ENCODE peak calls at places on chromosomes 6 and 20, in nine cellular contexts. N is cardiac muscle cell, T is cardiac fibroblast, D is IMR-90, I is GM06990, C is thoracic aorta, A is pancreas, U is nephron progenitor cell, L is HFFc6. E is an unnamed sample.

GRCh38 chr6:16911088-16911487 is 149.8 kb upstream of the ATXN1 start:
- DNase-seq in N (no peak), T (no peak), D (no peak), I (no peak), C (no peak), A (no peak), U (no peak), L (no peak), E (no peak)

GRCh38 chr6:44305200-44305725 is 7.9 kb downstream of the AARS2 start:
- DNase-seq in N (no peak), T (no peak), D (no peak), I (no peak), C (no peak), A (no peak), U (no peak), L (no peak), E (no peak)

GRCh38 chr6:52503853-52504777 is 72.7 kb downstream of the TRAM2 start:
- DNase-seq in N (peak; percentile 71), T (peak; percentile 91), D (peak; percentile 72), I (no peak), C (peak; percentile 75), A (peak; percentile 94), U (no peak), L (peak; percentile 64), E (no peak)

GRCh38 chr6:95777338-95777737 is 200.0 kb downstream of the MANEA start:
- DNase-seq in N (no peak), T (no peak), D (no peak), I (no peak), C (no peak), A (no peak), U (no peak), L (no peak), E (no peak)

GRCh38 chr20:45685896-45686295 is 15.9 kb upstream of the WFDC11 start:
- DNase-seq in N (peak; percentile 1), T (no peak), D (no peak), I (no peak), C (no peak), A (no peak), U (peak; percentile 16), L (no peak), E (no peak)

GRCh38 chr6:33994198-33995045 is 151.5 kb downstream of the GRM4 start:
- DNase-seq in N (no peak), T (no peak), D (no peak), I (no peak), C (no peak), A (no peak), U (no peak), L (no peak), E (no peak)

GRCh38 chr6:154731296-154732218 is 1.7 kb upstream of the SCAF8 start:
- DNase-seq in N (no peak), T (no peak), D (no peak), I (no peak), C (no peak), A (no peak), U (no peak), L (no peak), E (no peak)

GRCh38 chr6:24122139-24122538 is 3.9 kb upstream of the NRSN1 start:
- DNase-seq in N (no peak), T (no peak), D (no peak), I (no peak), C (no peak), A (no peak), U (no peak), L (no peak), E (no peak)

GRCh38 chr6:12436683-12437082 is 146.5 kb downstream of the EDN1 start:
- DNase-seq in N (no peak), T (no peak), D (no peak), I (no peak), C (no peak), A (no peak), U (no peak), L (no peak), E (no peak)

GRCh38 chr6:144053601-144054000 is 41.8 kb downstream of the SF3B5 start:
- DNase-seq in N (no peak), T (no peak), D (no peak), I (no peak), C (no peak), A (no peak), U (no peak), L (no peak), E (no peak)

GRCh38 chr6:89481695-89482094 is 48.7 kb downstream of the ANKRD6 start:
- DNase-seq in N (no peak), T (no peak), D (no peak), I (no peak), C (no peak), A (no peak), U (no peak), L (no peak), E (no peak)

GRCh38 chr6:164243949-164244348 is 829.4 kb downstream of the QKI start:
- DNase-seq in N (no peak), T (no peak), D (no peak), I (no peak), C (no peak), A (no peak), U (no peak), L (no peak), E (no peak)

GRCh38 chr6:116133453-116133852 is 7.5 kb upstream of the COL10A1 start:
- DNase-seq in N (no peak), T (no peak), D (no peak), I (no peak), C (no peak), A (no peak), U (no peak), L (no peak), E (no peak)

GRCh38 chr20:23915844-23916243 is 36.3 kb upstream of the CST5 start:
- DNase-seq in N (no peak), T (no peak), D (no peak), I (no peak), C (no peak), A (no peak), U (no peak), L (no peak), E (no peak)

GRCh38 chr20:32034581-32035397 is 17.3 kb upstream of the HCK start:
- DNase-seq in N (no peak), T (peak; percentile 18), D (no peak), I (no peak), C (no peak), A (no peak), U (no peak), L (peak; percentile 19), E (no peak)

DNA sequence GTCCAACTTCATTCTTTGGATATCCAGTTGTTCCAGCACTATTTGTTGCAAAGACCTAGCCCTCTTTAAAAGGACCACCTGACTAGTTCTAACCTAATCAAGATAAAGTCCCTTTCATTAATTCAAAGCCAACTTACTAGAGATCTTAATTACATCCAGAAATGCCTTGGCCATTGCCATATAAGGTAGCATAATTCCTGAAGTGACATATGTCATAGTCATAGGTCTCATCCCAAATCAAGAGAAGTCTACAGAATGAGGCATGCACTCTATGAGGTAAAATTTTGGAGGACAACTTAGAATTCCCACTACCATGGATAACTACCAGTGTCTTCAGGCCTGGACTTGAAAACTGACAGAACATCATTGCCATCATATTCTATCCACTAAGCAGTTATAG is 420.4 kb upstream of the ID4 start:
- DNase-seq in N (no peak), T (no peak), D (no peak), I (no peak), C (no peak), A (no peak), U (no peak), L (no peak), E (no peak)
- TF ChIP-seq CTCF in N (no peak), T (no peak), D (no peak), I (no peak), C (no peak), A (no peak), U (no peak), L (no peak), E (no peak)

GRCh38 chr6:35496851-35497570 is at the start of gene TEAD3:
- DNase-seq in N (peak; percentile 83), T (peak; percentile 71), D (peak; percentile 56), I (peak; percentile 42), C (no peak), A (peak; percentile 55), U (peak; percentile 88), L (peak; percentile 59), E (peak; percentile 73)
- TF ChIP-seq CTCF in N (peak; percentile 14), T (no peak), D (peak; percentile 26), I (no peak), C (peak; percentile 9), A (no peak), U (no peak), L (no peak), E (no peak)

GRCh38 chr20:37827605-37828004 is 75.3 kb upstream of the VSTM2L start:
- DNase-seq in N (no peak), T (no peak), D (no peak), I (no peak), C (no peak), A (no peak), U (no peak), L (no peak), E (no peak)

GRCh38 chr20:37833172-37833915 is 69.6 kb upstream of the VSTM2L start:
- DNase-seq in N (no peak), T (no peak), D (no peak), I (no peak), C (no peak), A (no peak), U (no peak), L (no peak), E (no peak)

GRCh38 chr20:37823276-37823980 is 79.5 kb upstream of the VSTM2L start:
- DNase-seq in N (no peak), T (peak; percentile 38), D (peak; percentile 59), I (no peak), C (no peak), A (no peak), U (no peak), L (no peak), E (no peak)

DNA sequence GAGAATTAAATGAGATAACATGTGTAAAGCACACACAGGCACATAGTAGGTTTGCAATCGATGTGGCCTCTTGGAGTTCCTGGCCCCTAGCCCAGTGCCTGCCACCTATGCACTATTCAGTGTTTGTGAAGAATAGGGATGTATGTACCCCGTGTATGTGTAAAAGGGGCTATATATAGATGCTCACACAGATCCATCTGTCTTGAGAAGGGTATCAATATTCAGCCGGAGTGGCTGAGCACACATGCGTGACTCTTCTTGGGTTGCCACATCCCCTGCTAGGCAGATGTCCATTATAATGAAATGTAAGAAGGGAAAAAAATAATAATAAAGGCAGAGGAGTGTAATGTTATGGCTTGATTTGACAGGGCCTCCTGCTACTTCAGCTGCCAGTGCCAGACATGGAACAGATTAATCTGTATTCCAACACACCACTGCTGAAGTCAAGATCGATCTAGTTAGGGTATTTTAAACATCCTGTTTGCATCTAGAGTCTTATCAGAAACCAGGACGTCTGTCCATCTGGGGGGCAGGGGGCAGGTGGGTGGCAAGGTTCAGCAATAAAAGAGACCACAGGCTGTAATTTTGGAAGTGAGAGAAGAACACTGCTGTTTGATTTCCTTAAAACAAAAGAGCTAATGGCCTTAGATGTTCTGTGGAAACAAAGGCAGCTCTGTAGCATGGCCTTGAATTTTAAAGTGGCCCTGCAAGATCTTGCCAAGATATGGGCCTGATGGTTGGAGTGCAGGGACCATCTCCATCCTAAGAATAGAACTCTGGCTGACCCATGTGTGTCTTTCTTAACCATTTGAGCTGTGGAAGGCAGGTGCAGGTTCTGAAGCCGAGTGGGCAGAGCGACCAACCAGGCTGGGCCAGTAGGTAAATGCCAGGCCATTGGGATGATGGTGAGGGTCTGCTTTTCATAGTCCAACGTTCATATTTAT is 74.1 kb upstream of the VSTM2L start:
- DNase-seq in N (no peak), T (no peak), D (no peak), I (no peak), C (no peak), A (no peak), U (no peak), L (no peak), E (no peak)
- TF ChIP-seq CTCF in N (no peak), T (no peak), D (no peak), I (no peak), C (no peak), A (no peak), U (no peak), L (no peak), E (no peak)

GRCh38 chr6:107075951-107076381 is 39.3 kb downstream of the BEND3 start:
- DNase-seq in N (peak; percentile 66), T (peak; percentile 35), D (peak; percentile 15), I (no peak), C (no peak), A (no peak), U (no peak), L (no peak), E (no peak)
- TF ChIP-seq CTCF in N (peak; percentile 34), T (no peak), D (peak; percentile 16), I (no peak), C (no peak), A (no peak), U (no peak), L (peak; percentile 43), E (no peak)